ENCODE peak calls at places on chromosome 4, in seven cellular contexts. One of them, this sample, is unnamed.

GRCh38 chr4:139736661-139737060 is 71.0 kb downstream of the MGST2 start:
- DNase-seq in lung: no peak
- DNase-seq in dorsolateral prefrontal cortex: no peak
- DNase-seq in astrocyte of the cerebellum: no peak
- DNase-seq in nephron progenitor cell: no peak
- DNase-seq in fibroblast of lung: no peak
- DNase-seq in PC-3: no peak
- DNase-seq in this sample: no peak

GRCh38 chr4:96519291-96519690 is 679.4 kb downstream of the PDHA2 start:
- DNase-seq in lung: no peak
- DNase-seq in dorsolateral prefrontal cortex: no peak
- DNase-seq in astrocyte of the cerebellum: no peak
- DNase-seq in nephron progenitor cell: no peak
- DNase-seq in fibroblast of lung: peak
- DNase-seq in PC-3: peak
- DNase-seq in this sample: no peak

GRCh38 chr4:102761478-102761790 is 666 bp upstream of the MANBA start:
- DNase-seq in lung: no peak
- DNase-seq in dorsolateral prefrontal cortex: no peak
- DNase-seq in astrocyte of the cerebellum: no peak
- DNase-seq in nephron progenitor cell: no peak
- DNase-seq in fibroblast of lung: peak
- DNase-seq in PC-3: peak
- DNase-seq in this sample: no peak

GRCh38 chr4:56371426-56372220 is 15.7 kb downstream of the AASDH start:
- DNase-seq in lung: no peak
- DNase-seq in dorsolateral prefrontal cortex: no peak
- DNase-seq in astrocyte of the cerebellum: no peak
- DNase-seq in nephron progenitor cell: no peak
- DNase-seq in fibroblast of lung: no peak
- DNase-seq in PC-3: no peak
- DNase-seq in this sample: no peak

GRCh38 chr4:91936301-91936700 is 367.5 kb upstream of the GRID2 start:
- DNase-seq in lung: no peak
- DNase-seq in dorsolateral prefrontal cortex: no peak
- DNase-seq in astrocyte of the cerebellum: peak
- DNase-seq in nephron progenitor cell: no peak
- DNase-seq in fibroblast of lung: peak
- DNase-seq in PC-3: no peak
- DNase-seq in this sample: no peak

GRCh38 chr4:52670121-52670520 is 11.0 kb upstream of the USP46 start:
- DNase-seq in lung: no peak
- DNase-seq in dorsolateral prefrontal cortex: no peak
- DNase-seq in astrocyte of the cerebellum: no peak
- DNase-seq in nephron progenitor cell: no peak
- DNase-seq in fibroblast of lung: no peak
- DNase-seq in PC-3: no peak
- DNase-seq in this sample: no peak

GRCh38 chr4:183838987-183839712 is 66.0 kb upstream of the STOX2 start:
- DNase-seq in lung: no peak
- DNase-seq in dorsolateral prefrontal cortex: no peak
- DNase-seq in astrocyte of the cerebellum: peak
- DNase-seq in nephron progenitor cell: no peak
- DNase-seq in fibroblast of lung: no peak
- DNase-seq in PC-3: peak
- DNase-seq in this sample: no peak

GRCh38 chr4:23083391-23083790 is 390.7 kb downstream of the GBA3 start:
- DNase-seq in lung: no peak
- DNase-seq in dorsolateral prefrontal cortex: no peak
- DNase-seq in astrocyte of the cerebellum: no peak
- DNase-seq in nephron progenitor cell: no peak
- DNase-seq in fibroblast of lung: no peak
- DNase-seq in PC-3: no peak
- DNase-seq in this sample: no peak

GRCh38 chr4:3827616-3828492 is 61.7 kb downstream of the ADRA2C start:
- DNase-seq in lung: peak
- DNase-seq in dorsolateral prefrontal cortex: peak
- DNase-seq in astrocyte of the cerebellum: no peak
- DNase-seq in nephron progenitor cell: no peak
- DNase-seq in fibroblast of lung: peak
- DNase-seq in PC-3: peak
- DNase-seq in this sample: no peak

GRCh38 chr4:77833158-77833724 is 14.1 kb upstream of the CNOT6L start:
- DNase-seq in lung: no peak
- DNase-seq in dorsolateral prefrontal cortex: no peak
- DNase-seq in astrocyte of the cerebellum: no peak
- DNase-seq in nephron progenitor cell: no peak
- DNase-seq in fibroblast of lung: no peak
- DNase-seq in PC-3: no peak
- DNase-seq in this sample: no peak

GRCh38 chr4:124070688-124071484 is 641.6 kb downstream of the ANKRD50 start:
- DNase-seq in lung: no peak
- DNase-seq in dorsolateral prefrontal cortex: no peak
- DNase-seq in astrocyte of the cerebellum: no peak
- DNase-seq in nephron progenitor cell: no peak
- DNase-seq in fibroblast of lung: no peak
- DNase-seq in PC-3: peak
- DNase-seq in this sample: no peak

GRCh38 chr4:148425327-148426110 is 16.7 kb downstream of the NR3C2 start:
- DNase-seq in lung: no peak
- DNase-seq in dorsolateral prefrontal cortex: no peak
- DNase-seq in astrocyte of the cerebellum: no peak
- DNase-seq in nephron progenitor cell: no peak
- DNase-seq in fibroblast of lung: no peak
- DNase-seq in PC-3: no peak
- DNase-seq in this sample: no peak
- TF ChIP-seq CTCF in lung: no peak
- TF ChIP-seq CTCF in dorsolateral prefrontal cortex: no peak
- TF ChIP-seq CTCF in astrocyte of the cerebellum: no peak
- TF ChIP-seq CTCF in nephron progenitor cell: no peak
- TF ChIP-seq CTCF in fibroblast of lung: no peak
- TF ChIP-seq CTCF in PC-3: peak
- TF ChIP-seq CTCF in this sample: no peak

GRCh38 chr4:25713812-25714211 is 58.2 kb downstream of the SLC34A2 start:
- DNase-seq in lung: no peak
- DNase-seq in dorsolateral prefrontal cortex: no peak
- DNase-seq in astrocyte of the cerebellum: no peak
- DNase-seq in nephron progenitor cell: no peak
- DNase-seq in fibroblast of lung: no peak
- DNase-seq in PC-3: no peak
- DNase-seq in this sample: no peak

GRCh38 chr4:25710637-25711036 is 55.0 kb downstream of the SLC34A2 start:
- DNase-seq in lung: no peak
- DNase-seq in dorsolateral prefrontal cortex: no peak
- DNase-seq in astrocyte of the cerebellum: no peak
- DNase-seq in nephron progenitor cell: no peak
- DNase-seq in fibroblast of lung: no peak
- DNase-seq in PC-3: no peak
- DNase-seq in this sample: no peak

DNA sequence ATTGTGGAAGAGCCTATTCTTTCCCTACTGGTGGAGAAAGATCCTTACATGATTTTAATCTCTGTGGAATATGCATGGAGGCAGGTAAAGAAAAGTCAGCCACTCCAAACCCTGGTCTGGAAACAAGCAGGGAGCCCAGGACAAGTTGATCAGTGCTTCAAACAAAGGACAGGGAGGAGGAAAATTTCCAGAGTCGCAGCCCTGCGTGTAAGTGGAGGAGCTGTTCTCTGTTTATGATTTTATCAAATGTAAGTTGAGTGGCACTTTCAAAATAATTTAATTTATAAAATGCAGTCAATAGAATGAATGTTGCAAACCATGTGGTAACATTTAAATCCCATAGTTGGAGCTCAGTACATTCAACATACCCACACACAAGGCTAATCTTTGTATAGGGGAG is 57.0 kb downstream of the SLC34A2 start:
- DNase-seq in lung: no peak
- DNase-seq in dorsolateral prefrontal cortex: no peak
- DNase-seq in astrocyte of the cerebellum: no peak
- DNase-seq in nephron progenitor cell: no peak
- DNase-seq in fibroblast of lung: no peak
- DNase-seq in PC-3: no peak
- DNase-seq in this sample: no peak
- TF ChIP-seq CTCF in lung: no peak
- TF ChIP-seq CTCF in dorsolateral prefrontal cortex: no peak
- TF ChIP-seq CTCF in astrocyte of the cerebellum: no peak
- TF ChIP-seq CTCF in nephron progenitor cell: no peak
- TF ChIP-seq CTCF in fibroblast of lung: no peak
- TF ChIP-seq CTCF in PC-3: no peak
- TF ChIP-seq CTCF in this sample: no peak

DNA sequence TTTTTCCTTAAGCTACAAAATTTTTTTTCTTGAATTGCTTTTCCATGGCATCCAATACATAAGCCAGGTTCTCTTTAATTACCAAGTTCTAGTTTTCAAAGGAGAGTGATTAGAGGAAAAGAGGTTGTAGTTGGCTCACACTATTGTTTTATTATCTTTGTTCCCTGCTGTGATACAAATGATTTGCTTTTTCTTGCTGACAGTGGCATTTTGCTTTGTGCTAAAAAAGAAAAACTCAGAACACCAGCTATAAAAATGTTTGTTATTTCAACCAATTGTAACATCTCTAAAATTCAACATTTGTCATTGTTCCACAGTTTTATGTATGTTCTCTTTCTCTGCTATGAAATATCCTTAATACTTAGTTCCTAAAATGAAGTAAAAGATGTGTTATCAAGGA is 1817.2 kb downstream of the STIM2 start:
- DNase-seq in lung: no peak
- DNase-seq in dorsolateral prefrontal cortex: no peak
- DNase-seq in astrocyte of the cerebellum: no peak
- DNase-seq in nephron progenitor cell: no peak
- DNase-seq in fibroblast of lung: no peak
- DNase-seq in PC-3: no peak
- DNase-seq in this sample: no peak
- TF ChIP-seq CTCF in lung: no peak
- TF ChIP-seq CTCF in dorsolateral prefrontal cortex: no peak
- TF ChIP-seq CTCF in astrocyte of the cerebellum: no peak
- TF ChIP-seq CTCF in nephron progenitor cell: no peak
- TF ChIP-seq CTCF in fibroblast of lung: no peak
- TF ChIP-seq CTCF in PC-3: no peak
- TF ChIP-seq CTCF in this sample: no peak

DNA sequence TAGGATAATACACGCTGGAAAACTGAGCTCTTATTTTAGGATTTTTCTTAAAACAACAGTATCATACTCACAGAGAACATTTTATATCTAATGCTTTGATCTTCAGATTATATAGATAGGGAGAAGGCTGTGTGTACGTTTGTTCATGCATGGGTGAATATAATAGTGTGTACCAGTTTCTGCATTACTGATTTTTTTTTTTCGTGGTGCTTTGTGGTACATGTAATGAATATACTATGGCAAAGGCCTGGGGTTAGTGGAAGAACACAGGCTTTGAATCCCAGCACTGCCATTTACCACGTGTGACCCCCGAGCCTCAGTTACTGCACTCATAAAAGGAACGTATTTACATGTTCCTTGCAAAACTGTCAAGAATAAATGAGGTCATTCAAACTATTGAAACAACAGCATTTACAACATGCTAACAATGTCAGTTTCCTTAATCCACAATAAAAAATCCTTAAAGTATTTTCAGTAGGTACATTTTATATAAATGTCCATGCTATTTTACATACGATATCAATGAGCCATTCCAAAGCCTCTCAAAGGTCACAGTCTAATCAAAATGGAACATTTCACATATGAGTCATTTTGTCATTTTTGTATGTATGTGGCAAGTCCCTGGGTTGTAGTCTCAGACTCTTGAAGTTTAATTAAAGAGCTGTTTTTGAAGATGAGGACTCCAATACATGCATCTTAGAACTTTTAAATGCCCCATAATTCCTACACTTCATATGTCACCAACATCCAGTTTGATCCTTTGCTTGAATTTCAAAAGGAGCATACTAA is 242.9 kb downstream of the PPP3CA start:
- DNase-seq in lung: no peak
- DNase-seq in dorsolateral prefrontal cortex: no peak
- DNase-seq in astrocyte of the cerebellum: no peak
- DNase-seq in nephron progenitor cell: no peak
- DNase-seq in fibroblast of lung: no peak
- DNase-seq in PC-3: no peak
- DNase-seq in this sample: no peak
- TF ChIP-seq CTCF in lung: no peak
- TF ChIP-seq CTCF in dorsolateral prefrontal cortex: no peak
- TF ChIP-seq CTCF in astrocyte of the cerebellum: no peak
- TF ChIP-seq CTCF in nephron progenitor cell: no peak
- TF ChIP-seq CTCF in fibroblast of lung: no peak
- TF ChIP-seq CTCF in PC-3: no peak
- TF ChIP-seq CTCF in this sample: no peak

DNA sequence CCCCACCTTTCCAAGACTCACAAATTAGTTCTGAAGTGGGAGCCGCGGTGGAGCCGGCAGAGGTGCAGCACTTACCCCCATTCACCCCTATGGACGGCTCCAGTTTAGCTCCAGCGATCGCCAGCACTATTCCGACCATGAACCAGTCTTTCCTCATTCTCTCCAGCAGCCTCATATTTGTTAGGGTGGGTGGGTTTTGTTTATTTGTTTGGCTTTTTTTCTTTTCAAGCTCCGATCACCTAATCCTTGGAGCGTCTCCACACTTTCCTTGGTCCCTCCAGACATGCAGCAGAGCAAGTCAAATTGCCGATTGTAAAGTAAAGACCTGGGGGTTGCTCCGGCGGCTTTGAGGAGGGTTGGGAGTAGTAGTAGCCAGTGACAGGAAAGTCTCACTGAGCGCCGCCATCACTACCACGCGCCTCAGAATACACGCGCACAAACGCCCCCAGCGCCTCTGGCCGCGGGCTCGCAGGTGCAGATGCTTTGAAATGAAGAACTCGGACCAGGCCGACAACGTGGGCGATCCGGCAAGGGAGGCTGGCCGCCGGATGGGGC is at the start of gene SLC10A7:
- DNase-seq in lung: peak
- DNase-seq in dorsolateral prefrontal cortex: peak
- DNase-seq in astrocyte of the cerebellum: peak
- DNase-seq in nephron progenitor cell: peak
- DNase-seq in fibroblast of lung: peak
- DNase-seq in PC-3: peak
- DNase-seq in this sample: peak
- TF ChIP-seq CTCF in lung: no peak
- TF ChIP-seq CTCF in dorsolateral prefrontal cortex: no peak
- TF ChIP-seq CTCF in astrocyte of the cerebellum: no peak
- TF ChIP-seq CTCF in nephron progenitor cell: no peak
- TF ChIP-seq CTCF in fibroblast of lung: no peak
- TF ChIP-seq CTCF in PC-3: no peak
- TF ChIP-seq CTCF in this sample: no peak

DNA sequence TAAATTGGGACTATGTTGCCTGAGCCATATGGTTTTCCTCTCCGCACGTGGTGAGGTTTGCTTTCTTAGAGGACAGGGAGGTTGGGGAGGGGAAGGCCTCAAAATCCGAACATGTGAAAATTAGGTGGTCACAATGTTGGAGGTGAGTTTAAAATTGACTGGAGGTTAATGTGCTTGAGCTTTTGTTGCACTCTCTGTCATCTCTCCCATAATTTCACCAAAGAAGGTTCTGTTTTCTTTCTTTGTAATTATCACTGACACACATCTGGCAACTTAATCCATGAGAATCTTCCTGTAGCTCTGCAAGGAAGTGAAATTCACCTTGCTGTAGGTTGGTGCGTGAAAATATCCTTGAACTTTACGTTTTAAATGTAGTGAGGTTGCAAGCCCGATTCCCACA is 225.5 kb downstream of the PDGFC start:
- DNase-seq in lung: no peak
- DNase-seq in dorsolateral prefrontal cortex: no peak
- DNase-seq in astrocyte of the cerebellum: no peak
- DNase-seq in nephron progenitor cell: no peak
- DNase-seq in fibroblast of lung: no peak
- DNase-seq in PC-3: no peak
- DNase-seq in this sample: no peak
- TF ChIP-seq CTCF in lung: no peak
- TF ChIP-seq CTCF in dorsolateral prefrontal cortex: no peak
- TF ChIP-seq CTCF in astrocyte of the cerebellum: no peak
- TF ChIP-seq CTCF in nephron progenitor cell: no peak
- TF ChIP-seq CTCF in fibroblast of lung: no peak
- TF ChIP-seq CTCF in PC-3: no peak
- TF ChIP-seq CTCF in this sample: no peak